ENCODE peak calls at places on chromosome 7, in five cellular contexts. F is GM23338, I is GM12878, H is fibroblast of lung, G is GM23248. Z is an unnamed sample.
A peak's percentile ranks its signal among the peaks of the same experiment; 100 is the strongest.

GRCh38 chr7:155611808-155612447 is 32.5 kb upstream of the RBM33 start:
- DNase-seq in H (no peak), I (no peak), G (no peak), F (no peak), Z (no peak)

GRCh38 chr7:158885624-158886023 is 29.3 kb downstream of the DYNC2I1 start:
- DNase-seq in F (no peak), G (peak; percentile 22), H (peak; percentile 29), I (no peak), Z (no peak)

GRCh38 chr7:81925530-81925929 is 155.7 kb upstream of the HGF start:
- DNase-seq in H (no peak), F (no peak), G (no peak), I (peak; percentile 46), Z (no peak)

GRCh38 chr7:108293190-108293612 is 163.0 kb downstream of the NRCAM start:
- DNase-seq in H (no peak), G (no peak), I (no peak), F (no peak), Z (no peak)

GRCh38 chr7:121515181-121515580 is 119.1 kb upstream of the FAM3C start:
- DNase-seq in H (no peak), I (no peak), F (no peak), G (no peak), Z (peak; percentile 82)

GRCh38 chr7:23181684-23182553 is at the start of gene NUP42:
- DNase-seq in H (peak; percentile 100), F (peak; percentile 100), G (peak; percentile 100), I (peak; percentile 97), Z (peak; percentile 98)

GRCh38 chr7:43921423-43921822 is 4.8 kb upstream of the UBE2D4 start:
- DNase-seq in I (no peak), G (no peak), F (no peak), H (no peak), Z (no peak)

GRCh38 chr7:46191776-46192175 is 270.7 kb upstream of the IGFBP3 start:
- DNase-seq in F (no peak), H (no peak), I (no peak), G (peak; percentile 71), Z (peak; percentile 78)

GRCh38 chr7:3956949-3957348 is 655.9 kb downstream of the SDK1 start:
- DNase-seq in G (no peak), F (no peak), H (no peak), I (peak; percentile 31), Z (no peak)

GRCh38 chr7:158613481-158613880 is 25.9 kb upstream of the PTPRN2 start:
- DNase-seq in G (peak; percentile 10), H (no peak), I (peak; percentile 79), F (no peak), Z (no peak)

GRCh38 chr7:132541656-132542055 is 34.6 kb downstream of the PLXNA4 start:
- DNase-seq in I (no peak), F (peak; percentile 68), H (no peak), G (no peak), Z (no peak)

GRCh38 chr7:26474596-26474995 is 182.9 kb downstream of the SNX10 start:
- DNase-seq in H (no peak), G (no peak), I (no peak), F (no peak), Z (no peak)

GRCh38 chr7:69615696-69616095 is 17.4 kb downstream of the AUTS2 start:
- DNase-seq in F (no peak), I (no peak), H (no peak), G (no peak), Z (no peak)

GRCh38 chr7:99375070-99375807 is 709 bp downstream of the ARPC1B start:
- DNase-seq in G (peak; percentile 87), I (no peak), F (peak; percentile 71), H (peak; percentile 65), Z (peak; percentile 76)

GRCh38 chr7:3965794-3966395 is 664.8 kb downstream of the SDK1 start:
- DNase-seq in F (no peak), H (no peak), G (no peak), I (no peak), Z (no peak)

GRCh38 chr7:111438369-111439289 is 123.7 kb downstream of the IMMP2L start:
- DNase-seq in F (no peak), G (peak; percentile 69), H (peak; percentile 60), I (no peak), Z (peak; percentile 21)
- H2AFZ ChIP-seq in F (no peak overlapping the region), G (peak overlapping the region; percentile 16), H (no peak overlapping the region), I (no peak overlapping the region), Z (no peak overlapping the region)

DNA sequence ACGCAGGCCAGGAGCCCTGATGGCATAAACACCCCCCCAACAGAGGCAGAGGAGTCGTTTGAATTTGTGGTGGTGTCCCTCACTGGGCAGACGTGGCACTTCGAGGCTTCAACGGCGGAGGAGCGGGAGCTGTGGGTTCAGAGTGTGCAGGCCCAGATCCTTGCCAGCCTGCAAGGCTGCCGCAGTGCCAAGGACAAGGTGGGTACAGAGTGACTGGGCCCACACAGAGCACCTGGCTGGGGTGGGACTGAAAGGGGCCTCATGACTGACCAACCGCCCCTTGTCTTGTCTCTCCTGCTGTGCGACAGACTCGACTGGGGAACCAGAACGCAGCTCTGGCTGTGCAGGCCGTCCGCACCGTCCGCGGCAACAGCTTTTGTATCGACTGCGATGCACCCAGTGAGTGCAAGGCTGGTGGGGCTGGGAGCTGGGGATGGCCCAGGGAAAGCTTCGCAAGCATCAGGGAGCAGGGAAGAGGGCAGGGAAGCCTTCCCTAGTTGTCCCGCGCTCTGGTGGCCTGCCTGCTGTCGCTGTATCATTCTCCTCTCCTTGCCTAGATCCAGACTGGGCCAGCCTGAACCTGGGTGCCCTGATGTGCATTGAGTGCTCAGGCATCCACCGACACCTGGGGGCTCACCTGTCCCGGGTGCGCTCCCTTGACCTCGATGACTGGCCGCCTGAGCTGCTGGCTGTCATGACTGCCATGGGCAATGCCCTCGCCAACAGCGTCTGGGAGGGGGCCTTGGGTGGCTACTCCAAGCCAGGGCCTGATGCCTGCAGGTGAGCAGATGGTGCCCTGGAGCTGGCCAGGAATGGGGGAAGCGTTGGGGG is 25.4 kb downstream of the GBX1 start:
- DNase-seq in H (no peak), I (no peak), F (no peak), G (no peak), Z (no peak)
- H3K27ac ChIP-seq in H (no peak overlapping the region), I (no peak overlapping the region), F (no peak overlapping the region), G (no peak overlapping the region), Z (no peak overlapping the region)

DNA sequence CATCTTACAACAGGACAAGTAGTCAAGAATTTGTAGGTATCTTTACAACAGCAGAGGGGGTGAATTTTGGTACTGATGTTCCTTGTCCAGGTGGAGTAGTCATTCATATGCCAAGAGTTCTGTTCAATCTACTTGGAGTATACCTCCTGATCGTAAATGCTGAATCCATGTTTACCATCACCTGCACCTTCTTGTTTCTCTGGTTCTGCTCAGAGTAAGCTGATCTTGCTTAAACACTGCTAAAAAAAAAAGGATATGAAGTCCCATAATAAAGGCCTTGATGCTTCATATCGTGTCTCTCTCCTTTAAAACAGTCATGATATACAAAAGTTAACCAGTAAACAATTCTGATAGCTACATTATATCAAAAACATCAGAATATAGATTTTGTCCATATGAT is 45.3 kb upstream of the FOXP2 start:
- DNase-seq in G (no peak), F (no peak), I (no peak), H (no peak), Z (no peak)
- H2AFZ ChIP-seq in G (no peak overlapping the region), F (no peak overlapping the region), I (no peak overlapping the region), H (no peak overlapping the region), Z (no peak overlapping the region)

DNA sequence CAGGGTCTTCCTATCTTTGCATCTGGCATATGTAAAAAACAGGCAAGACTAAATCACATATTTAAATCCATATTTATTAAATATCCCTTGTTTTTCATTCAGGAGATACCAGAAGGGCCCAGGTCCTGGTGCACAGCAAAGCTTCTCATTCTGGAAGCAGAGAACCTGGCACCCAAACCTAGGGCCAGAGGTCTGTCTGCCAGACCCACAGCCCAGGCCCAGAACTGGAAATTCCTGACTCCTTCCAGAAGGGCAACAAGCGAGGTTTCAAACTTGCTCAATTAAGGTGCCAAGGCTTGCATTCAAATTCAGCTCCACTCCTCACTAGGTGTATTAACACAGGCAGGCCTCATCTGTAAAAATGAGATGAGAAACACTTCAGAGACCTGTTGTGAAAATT is 4.2 kb upstream of the MYO1G start:
- DNase-seq in G (no peak), H (no peak), I (no peak), F (no peak), Z (no peak)
- H3K27ac ChIP-seq in G (no peak overlapping the region), H (no peak overlapping the region), I (peak overlapping the region; percentile 86), F (no peak overlapping the region), Z (no peak overlapping the region)

GRCh38 chr7:80002865-80003264 is 131.8 kb upstream of the GNAI1 start:
- DNase-seq in G (peak; percentile 35), H (no peak), I (no peak), F (no peak), Z (no peak)
- H2AFZ ChIP-seq in G (peak overlapping the region; percentile 70), H (no peak overlapping the region), I (no peak overlapping the region), F (no peak overlapping the region), Z (no peak overlapping the region)

GRCh38 chr7:74655785-74656420 is 1.6 kb upstream of the GTF2I start:
- DNase-seq in G (no peak), H (no peak), F (no peak), I (no peak), Z (no peak)
- H3K27ac ChIP-seq in G (no peak overlapping the region), H (peak overlapping the region; percentile 38), F (peak overlapping the region; percentile 100), I (peak overlapping the region; percentile 49), Z (no peak overlapping the region)

DNA sequence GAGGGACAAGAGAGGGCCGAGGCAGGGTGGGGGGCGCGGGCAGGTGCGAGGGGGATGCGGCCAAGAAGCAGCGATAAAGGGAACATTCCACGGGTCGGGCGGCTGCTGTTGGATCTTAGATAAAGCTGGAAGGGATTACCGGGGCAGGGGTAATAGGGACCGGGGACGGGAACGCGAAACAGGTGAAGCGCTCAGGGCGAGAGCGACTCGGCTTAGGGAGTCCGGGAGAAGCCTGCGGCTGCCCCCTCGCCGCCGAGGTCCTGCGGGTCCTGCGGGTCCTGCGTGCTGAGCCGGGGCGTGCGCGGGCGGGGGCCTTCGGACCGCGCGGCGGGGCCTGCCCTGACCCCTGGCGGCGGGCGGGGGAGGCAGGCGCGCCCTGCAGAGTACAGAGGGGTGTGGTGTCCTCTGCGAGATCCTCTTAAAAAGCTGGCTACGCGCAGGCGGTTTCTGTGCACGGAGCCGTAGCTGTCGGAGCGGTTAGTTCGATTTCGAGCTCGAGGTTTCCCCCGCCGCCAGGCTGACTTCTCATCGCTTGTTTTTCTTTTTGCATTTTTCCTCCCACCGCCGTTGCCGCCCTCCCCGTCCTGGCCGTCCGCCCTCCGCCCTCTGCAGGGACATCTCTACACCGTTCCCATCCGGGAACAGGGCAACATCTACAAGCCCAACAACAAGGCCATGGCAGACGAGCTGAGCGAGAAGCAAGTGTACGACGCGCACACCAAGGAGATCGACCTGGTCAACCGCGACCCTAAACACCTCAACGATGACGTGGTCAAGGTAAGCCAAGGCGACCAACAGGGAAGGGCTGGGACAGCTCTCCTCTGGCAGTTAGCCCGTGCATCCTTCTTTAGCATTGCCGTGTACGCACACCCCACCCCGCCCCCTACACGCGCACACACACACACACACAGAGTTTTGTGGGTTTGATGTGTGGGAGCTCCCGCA is 1.3 kb downstream of the CAV1 start:
- DNase-seq in G (peak; percentile 96), F (peak; percentile 88), I (no peak), H (peak; percentile 93), Z (peak; percentile 77)
- H2AFZ ChIP-seq in G (peak overlapping the region; percentile 11), F (peak overlapping the region; percentile 95), I (peak overlapping the region; percentile 87), H (peak overlapping the region; percentile 37), Z (no peak overlapping the region)

GRCh38 chr7:24881622-24882021 is 98.4 kb downstream of the OSBPL3 start:
- DNase-seq in H (no peak), I (no peak), G (no peak), F (peak; percentile 57), Z (no peak)
- H3K27ac ChIP-seq in H (no peak overlapping the region), I (no peak overlapping the region), G (no peak overlapping the region), F (no peak overlapping the region), Z (no peak overlapping the region)

GRCh38 chr7:34357946-34358345 is 300.1 kb upstream of the NPSR1 start:
- DNase-seq in I (no peak), F (no peak), G (no peak), H (no peak), Z (no peak)
- H2AFZ ChIP-seq in I (no peak overlapping the region), F (no peak overlapping the region), G (no peak overlapping the region), H (no peak overlapping the region), Z (no peak overlapping the region)